ENCODE peak calls at places on chromosome 13, in seven cellular contexts. One of them, this sample, is unnamed.

GRCh38 chr13:40026174-40026585 is 370.7 kb downstream of the COG6 start:
- DNase-seq in tibial nerve: no peak
- DNase-seq in uterus: no peak
- DNase-seq in heart right ventricle: no peak
- DNase-seq in K562: no peak
- DNase-seq in neural progenitor cell: no peak
- DNase-seq in cardiac muscle cell: peak
- DNase-seq in this sample: no peak

GRCh38 chr13:94056362-94056990 is 423.0 kb downstream of the DCT start:
- DNase-seq in tibial nerve: no peak
- DNase-seq in uterus: no peak
- DNase-seq in heart right ventricle: no peak
- DNase-seq in K562: no peak
- DNase-seq in neural progenitor cell: no peak
- DNase-seq in cardiac muscle cell: no peak
- DNase-seq in this sample: no peak

GRCh38 chr13:49545661-49546060 is 39.7 kb downstream of the RCBTB1 start:
- DNase-seq in tibial nerve: no peak
- DNase-seq in uterus: no peak
- DNase-seq in heart right ventricle: no peak
- DNase-seq in K562: no peak
- DNase-seq in neural progenitor cell: no peak
- DNase-seq in cardiac muscle cell: no peak
- DNase-seq in this sample: no peak

GRCh38 chr13:90445179-90445578 is 902.3 kb upstream of the MIR17HG start:
- DNase-seq in tibial nerve: no peak
- DNase-seq in uterus: no peak
- DNase-seq in heart right ventricle: no peak
- DNase-seq in K562: no peak
- DNase-seq in neural progenitor cell: peak
- DNase-seq in cardiac muscle cell: peak
- DNase-seq in this sample: no peak

GRCh38 chr13:80084086-80084676 is 256.7 kb downstream of the SPRY2 start:
- DNase-seq in tibial nerve: no peak
- DNase-seq in uterus: no peak
- DNase-seq in heart right ventricle: no peak
- DNase-seq in K562: no peak
- DNase-seq in neural progenitor cell: no peak
- DNase-seq in cardiac muscle cell: peak
- DNase-seq in this sample: no peak

GRCh38 chr13:110540871-110541525 is 20.5 kb downstream of the RAB20 start:
- DNase-seq in tibial nerve: no peak
- DNase-seq in uterus: no peak
- DNase-seq in heart right ventricle: no peak
- DNase-seq in K562: no peak
- DNase-seq in neural progenitor cell: peak
- DNase-seq in cardiac muscle cell: no peak
- DNase-seq in this sample: no peak

GRCh38 chr13:110942248-110942981 is 27.5 kb upstream of the ANKRD10 start:
- DNase-seq in tibial nerve: no peak
- DNase-seq in uterus: no peak
- DNase-seq in heart right ventricle: no peak
- DNase-seq in K562: no peak
- DNase-seq in neural progenitor cell: no peak
- DNase-seq in cardiac muscle cell: no peak
- DNase-seq in this sample: no peak

GRCh38 chr13:75687145-75687763 is 51.1 kb downstream of the LMO7 start:
- DNase-seq in tibial nerve: no peak
- DNase-seq in uterus: no peak
- DNase-seq in heart right ventricle: no peak
- DNase-seq in K562: peak
- DNase-seq in neural progenitor cell: peak
- DNase-seq in cardiac muscle cell: peak
- DNase-seq in this sample: no peak

GRCh38 chr13:113598481-113598880 is 13.9 kb downstream of the TFDP1 start:
- DNase-seq in tibial nerve: no peak
- DNase-seq in uterus: no peak
- DNase-seq in heart right ventricle: no peak
- DNase-seq in K562: no peak
- DNase-seq in neural progenitor cell: no peak
- DNase-seq in cardiac muscle cell: no peak
- DNase-seq in this sample: no peak

GRCh38 chr13:49220856-49221614 is 897 bp downstream of the MLNR start:
- DNase-seq in tibial nerve: no peak
- DNase-seq in uterus: no peak
- DNase-seq in heart right ventricle: no peak
- DNase-seq in K562: no peak
- DNase-seq in neural progenitor cell: peak
- DNase-seq in cardiac muscle cell: no peak
- DNase-seq in this sample: no peak

GRCh38 chr13:29284726-29285125 is 310.8 kb downstream of the SLC7A1 start:
- DNase-seq in tibial nerve: no peak
- DNase-seq in uterus: no peak
- DNase-seq in heart right ventricle: no peak
- DNase-seq in K562: no peak
- DNase-seq in neural progenitor cell: no peak
- DNase-seq in cardiac muscle cell: no peak
- DNase-seq in this sample: no peak

GRCh38 chr13:40402931-40403412 is 263.5 kb downstream of the FOXO1 start:
- DNase-seq in tibial nerve: no peak
- DNase-seq in uterus: peak
- DNase-seq in heart right ventricle: no peak
- DNase-seq in K562: no peak
- DNase-seq in neural progenitor cell: no peak
- DNase-seq in cardiac muscle cell: peak
- DNase-seq in this sample: no peak

GRCh38 chr13:109496216-109496615 is 290.2 kb downstream of the IRS2 start:
- DNase-seq in tibial nerve: no peak
- DNase-seq in uterus: no peak
- DNase-seq in heart right ventricle: no peak
- DNase-seq in K562: no peak
- DNase-seq in neural progenitor cell: no peak
- DNase-seq in cardiac muscle cell: no peak
- DNase-seq in this sample: no peak

GRCh38 chr13:82356667-82357066 is 1525.6 kb downstream of the SLITRK1 start:
- DNase-seq in tibial nerve: no peak
- DNase-seq in uterus: no peak
- DNase-seq in heart right ventricle: no peak
- DNase-seq in K562: no peak
- DNase-seq in neural progenitor cell: peak
- DNase-seq in cardiac muscle cell: peak
- DNase-seq in this sample: no peak

GRCh38 chr13:106534844-106535551 is 464 bp downstream of the EFNB2 start:
- DNase-seq in tibial nerve: no peak
- DNase-seq in uterus: no peak
- DNase-seq in heart right ventricle: no peak
- DNase-seq in K562: no peak
- DNase-seq in neural progenitor cell: no peak
- DNase-seq in cardiac muscle cell: peak
- DNase-seq in this sample: peak

GRCh38 chr13:114222461-114222968 is 12.2 kb upstream of the CDC16 start:
- DNase-seq in tibial nerve: no peak
- DNase-seq in uterus: no peak
- DNase-seq in heart right ventricle: no peak
- DNase-seq in K562: peak
- DNase-seq in neural progenitor cell: no peak
- DNase-seq in cardiac muscle cell: peak
- DNase-seq in this sample: no peak

GRCh38 chr13:97446448-97446847 is 12.5 kb downstream of the RAP2A start:
- DNase-seq in tibial nerve: no peak
- DNase-seq in uterus: no peak
- DNase-seq in heart right ventricle: no peak
- DNase-seq in K562: no peak
- DNase-seq in neural progenitor cell: no peak
- DNase-seq in cardiac muscle cell: no peak
- DNase-seq in this sample: no peak

GRCh38 chr13:39538826-39539555 is 64.0 kb downstream of the LHFPL6 start:
- DNase-seq in tibial nerve: no peak
- DNase-seq in uterus: no peak
- DNase-seq in heart right ventricle: no peak
- DNase-seq in K562: no peak
- DNase-seq in neural progenitor cell: no peak
- DNase-seq in cardiac muscle cell: no peak
- DNase-seq in this sample: no peak

GRCh38 chr13:83151308-83151660 is 731.0 kb downstream of the SLITRK1 start:
- DNase-seq in tibial nerve: no peak
- DNase-seq in uterus: no peak
- DNase-seq in heart right ventricle: no peak
- DNase-seq in K562: no peak
- DNase-seq in neural progenitor cell: no peak
- DNase-seq in cardiac muscle cell: no peak
- DNase-seq in this sample: no peak

GRCh38 chr13:109715902-109716301 is 70.5 kb downstream of the IRS2 start:
- DNase-seq in tibial nerve: peak
- DNase-seq in uterus: no peak
- DNase-seq in heart right ventricle: no peak
- DNase-seq in K562: no peak
- DNase-seq in neural progenitor cell: peak
- DNase-seq in cardiac muscle cell: peak
- DNase-seq in this sample: no peak

GRCh38 chr13:44648392-44649117 is 72.4 kb upstream of the TSC22D1 start:
- DNase-seq in tibial nerve: no peak
- DNase-seq in uterus: no peak
- DNase-seq in heart right ventricle: no peak
- DNase-seq in K562: peak
- DNase-seq in neural progenitor cell: no peak
- DNase-seq in cardiac muscle cell: peak
- DNase-seq in this sample: no peak

GRCh38 chr13:34731486-34731885 is 210.6 kb upstream of the NBEA start:
- DNase-seq in tibial nerve: no peak
- DNase-seq in uterus: no peak
- DNase-seq in heart right ventricle: no peak
- DNase-seq in K562: no peak
- DNase-seq in neural progenitor cell: no peak
- DNase-seq in cardiac muscle cell: peak
- DNase-seq in this sample: no peak

GRCh38 chr13:25215253-25215575 is 43.1 kb upstream of the AMER2 start:
- DNase-seq in tibial nerve: no peak
- DNase-seq in uterus: no peak
- DNase-seq in heart right ventricle: no peak
- DNase-seq in K562: no peak
- DNase-seq in neural progenitor cell: no peak
- DNase-seq in cardiac muscle cell: no peak
- DNase-seq in this sample: no peak

GRCh38 chr13:33213024-33213795 is 72.3 kb downstream of the STARD13 start:
- DNase-seq in tibial nerve: no peak
- DNase-seq in uterus: no peak
- DNase-seq in heart right ventricle: no peak
- DNase-seq in K562: no peak
- DNase-seq in neural progenitor cell: peak
- DNase-seq in cardiac muscle cell: no peak
- DNase-seq in this sample: no peak

GRCh38 chr13:36966404-36966803 is 32.7 kb downstream of the ALG5 start:
- DNase-seq in tibial nerve: no peak
- DNase-seq in uterus: no peak
- DNase-seq in heart right ventricle: no peak
- DNase-seq in K562: no peak
- DNase-seq in neural progenitor cell: no peak
- DNase-seq in cardiac muscle cell: no peak
- DNase-seq in this sample: no peak

GRCh38 chr13:108214511-108215383 is 589 bp downstream of the LIG4 start:
- DNase-seq in tibial nerve: no peak
- DNase-seq in uterus: no peak
- DNase-seq in heart right ventricle: peak
- DNase-seq in K562: no peak
- DNase-seq in neural progenitor cell: peak
- DNase-seq in cardiac muscle cell: no peak
- DNase-seq in this sample: no peak

GRCh38 chr13:42574435-42575311 is 721 bp downstream of the TNFSF11 start:
- DNase-seq in tibial nerve: no peak
- DNase-seq in uterus: no peak
- DNase-seq in heart right ventricle: no peak
- DNase-seq in K562: no peak
- DNase-seq in neural progenitor cell: peak
- DNase-seq in cardiac muscle cell: peak
- DNase-seq in this sample: peak

GRCh38 chr13:93226623-93227279 is at the start of gene GPC6:
- DNase-seq in tibial nerve: peak
- DNase-seq in uterus: no peak
- DNase-seq in heart right ventricle: no peak
- DNase-seq in K562: peak
- DNase-seq in neural progenitor cell: peak
- DNase-seq in cardiac muscle cell: peak
- DNase-seq in this sample: no peak

GRCh38 chr13:44436589-44437337 is 63.1 kb downstream of the SERP2 start:
- DNase-seq in tibial nerve: peak
- DNase-seq in uterus: peak
- DNase-seq in heart right ventricle: peak
- DNase-seq in K562: peak
- DNase-seq in neural progenitor cell: peak
- DNase-seq in cardiac muscle cell: peak
- DNase-seq in this sample: peak

GRCh38 chr13:31929031-31929770 is 102.4 kb upstream of the FRY start:
- DNase-seq in tibial nerve: no peak
- DNase-seq in uterus: no peak
- DNase-seq in heart right ventricle: no peak
- DNase-seq in K562: no peak
- DNase-seq in neural progenitor cell: no peak
- DNase-seq in cardiac muscle cell: no peak
- DNase-seq in this sample: no peak
- TF ChIP-seq CTCF in tibial nerve: no peak
- TF ChIP-seq CTCF in uterus: no peak
- TF ChIP-seq CTCF in heart right ventricle: no peak
- TF ChIP-seq CTCF in K562: no peak
- TF ChIP-seq CTCF in neural progenitor cell: no peak
- TF ChIP-seq CTCF in cardiac muscle cell: no peak
- TF ChIP-seq CTCF in this sample: no peak

GRCh38 chr13:60095300-60095699 is 68.4 kb downstream of the DIAPH3 start:
- DNase-seq in tibial nerve: no peak
- DNase-seq in uterus: no peak
- DNase-seq in heart right ventricle: no peak
- DNase-seq in K562: no peak
- DNase-seq in neural progenitor cell: no peak
- DNase-seq in cardiac muscle cell: no peak
- DNase-seq in this sample: no peak
- H3K27ac ChIP-seq in tibial nerve: no peak
- H3K27ac ChIP-seq in uterus: no peak
- H3K27ac ChIP-seq in heart right ventricle: no peak
- H3K27ac ChIP-seq in K562: no peak
- H3K27ac ChIP-seq in neural progenitor cell: no peak
- H3K27ac ChIP-seq in cardiac muscle cell: no peak
- H3K27ac ChIP-seq in this sample: no peak

GRCh38 chr13:72696590-72696989 is 30.8 kb downstream of the MZT1 start:
- DNase-seq in tibial nerve: no peak
- DNase-seq in uterus: no peak
- DNase-seq in heart right ventricle: no peak
- DNase-seq in K562: no peak
- DNase-seq in neural progenitor cell: no peak
- DNase-seq in cardiac muscle cell: peak
- DNase-seq in this sample: no peak
- TF ChIP-seq CTCF in tibial nerve: no peak
- TF ChIP-seq CTCF in uterus: no peak
- TF ChIP-seq CTCF in heart right ventricle: peak
- TF ChIP-seq CTCF in K562: no peak
- TF ChIP-seq CTCF in neural progenitor cell: peak
- TF ChIP-seq CTCF in cardiac muscle cell: peak
- TF ChIP-seq CTCF in this sample: no peak

DNA sequence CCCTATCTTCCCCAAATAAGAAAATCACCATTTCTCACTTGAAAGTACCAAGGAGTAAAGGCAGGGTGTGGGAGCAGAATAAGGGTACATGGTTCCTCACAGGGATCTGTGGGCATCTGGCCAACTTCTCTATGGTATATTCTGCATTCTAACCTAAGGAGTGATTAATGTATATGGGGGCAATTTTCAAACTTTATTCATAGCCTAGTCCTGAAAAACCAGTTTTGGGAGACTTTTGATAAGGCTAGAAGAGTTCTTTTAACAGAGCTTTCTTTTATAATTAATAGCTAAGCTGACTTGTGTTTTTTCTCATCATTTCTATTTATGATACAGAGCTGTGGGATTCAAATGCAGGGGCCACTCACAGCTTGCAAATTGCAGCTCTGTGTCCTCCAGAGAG is 852 bp downstream of the SCEL start:
- DNase-seq in tibial nerve: no peak
- DNase-seq in uterus: no peak
- DNase-seq in heart right ventricle: no peak
- DNase-seq in K562: no peak
- DNase-seq in neural progenitor cell: no peak
- DNase-seq in cardiac muscle cell: no peak
- DNase-seq in this sample: no peak
- H3K27ac ChIP-seq in tibial nerve: no peak
- H3K27ac ChIP-seq in uterus: no peak
- H3K27ac ChIP-seq in heart right ventricle: no peak
- H3K27ac ChIP-seq in K562: no peak
- H3K27ac ChIP-seq in neural progenitor cell: no peak
- H3K27ac ChIP-seq in cardiac muscle cell: no peak
- H3K27ac ChIP-seq in this sample: no peak